ENCODE peak calls at places on chromosomes 7 and 10, in five cellular contexts. U is AG04450, W is WTC11, D is hepatocyte, O is astrocyte. S is an unnamed sample.

GRCh38 chr10:3781458-3782098 is 3.4 kb downstream of the KLF6 start:
- DNase-seq in O (peak), D (no peak), W (peak), U (no peak), S (no peak)

GRCh38 chr7:102272917-102273748 is 13.5 kb upstream of the SH2B2 start:
- DNase-seq in W (no peak), D (no peak), O (no peak), U (no peak), S (no peak)

GRCh38 chr10:75899816-75900357 is 468.5 kb downstream of the LRMDA start:
- DNase-seq in O (no peak), D (no peak), U (no peak), W (no peak), S (no peak)

GRCh38 chr7:20350518-20350951 is 19.8 kb downstream of the ITGB8 start:
- DNase-seq in D (peak), W (no peak), O (peak), U (no peak), S (no peak)

GRCh38 chr10:69446229-69446628 is 5.0 kb upstream of the TSPAN15 start:
- DNase-seq in W (no peak), O (no peak), D (no peak), U (no peak), S (no peak)

GRCh38 chr10:95281206-95281605 is 9.6 kb downstream of the PDLIM1 start:
- DNase-seq in O (no peak), D (no peak), U (no peak), W (no peak), S (no peak)

GRCh38 chr10:51109821-51110533 is 35.7 kb downstream of the PRKG1 start:
- DNase-seq in D (no peak), U (peak), W (no peak), O (peak), S (no peak)

GRCh38 chr7:32318300-32319018 is 171.7 kb downstream of the LSM5 start:
- DNase-seq in O (no peak), W (peak), U (no peak), D (no peak), S (no peak)

GRCh38 chr10:97991875-97992274 is 38.5 kb downstream of the CRTAC1 start:
- DNase-seq in D (peak), O (peak), U (no peak), W (peak), S (no peak)

GRCh38 chr10:61765176-61766087 is 102.7 kb downstream of the CABCOCO1 start:
- DNase-seq in D (no peak), U (no peak), O (no peak), W (no peak), S (no peak)

GRCh38 chr10:4998671-4999070 is 5.0 kb downstream of the AKR1C2 start:
- DNase-seq in W (no peak), O (no peak), D (no peak), U (no peak), S (no peak)

GRCh38 chr7:7641129-7641663 is 644 bp downstream of the UMAD1 start:
- DNase-seq in O (no peak), D (peak), W (peak), U (no peak), S (no peak)

GRCh38 chr10:106133451-106133850 is 1031.1 kb downstream of the SORCS1 start:
- DNase-seq in O (no peak), U (no peak), D (no peak), W (no peak), S (no peak)

GRCh38 chr10:52570490-52570889 is 202.1 kb downstream of the MBL2 start:
- DNase-seq in O (no peak), W (no peak), D (no peak), U (no peak), S (no peak)

GRCh38 chr10:73816917-73817729 is 5.7 kb upstream of the NDST2 start:
- DNase-seq in U (no peak), W (no peak), D (no peak), O (peak), S (no peak)

GRCh38 chr10:73814276-73814895 is 3.0 kb upstream of the NDST2 start:
- DNase-seq in U (no peak), O (no peak), D (no peak), W (no peak), S (no peak)

GRCh38 chr10:73813333-73813732 is 1.9 kb upstream of the NDST2 start:
- DNase-seq in D (no peak), W (no peak), O (no peak), U (no peak), S (no peak)

GRCh38 chr10:73815719-73816030 is 4.3 kb upstream of the NDST2 start:
- DNase-seq in O (no peak), U (no peak), D (no peak), W (no peak), S (no peak)

DNA sequence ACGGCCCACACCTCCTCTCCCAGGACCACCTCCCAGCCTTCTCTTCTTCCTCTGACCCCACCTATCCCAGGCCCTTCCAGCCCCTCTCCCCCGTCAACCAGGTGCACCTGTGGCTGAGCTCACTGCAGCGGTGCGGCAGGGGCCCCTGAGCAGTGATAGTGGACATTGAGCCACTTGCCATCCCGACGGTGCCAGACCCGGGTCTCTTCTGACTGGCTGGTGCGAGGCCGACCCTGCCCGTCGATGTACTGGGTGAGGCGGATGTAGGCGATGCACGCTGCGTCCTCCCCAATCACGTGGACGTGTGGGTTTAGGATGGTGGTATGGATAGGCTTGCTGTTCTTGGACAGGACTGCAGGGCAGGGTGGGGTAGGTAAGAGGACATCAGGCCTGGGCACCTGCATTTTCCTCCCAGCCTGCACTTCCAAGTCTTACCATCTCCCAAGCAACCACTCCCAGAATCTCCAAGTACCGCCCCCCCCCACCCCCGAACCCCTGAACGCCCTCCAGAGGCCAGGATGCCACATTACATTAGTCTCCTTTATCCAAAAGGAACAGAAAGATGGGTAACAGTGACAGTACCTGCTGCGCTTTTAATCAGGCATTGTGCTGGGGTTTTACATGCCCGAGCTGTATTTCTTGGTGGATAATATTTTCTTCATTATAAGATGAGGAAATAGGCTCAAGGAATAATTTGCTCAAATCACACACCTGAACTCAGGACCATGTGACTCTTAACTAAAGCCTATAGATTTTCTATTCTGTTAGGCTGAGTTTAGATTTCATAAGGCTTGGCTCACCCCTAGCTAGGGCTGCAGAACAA is 3.7 kb upstream of the NDST2 start:
- DNase-seq in W (peak), U (no peak), O (no peak), D (no peak), S (no peak)
- TF ChIP-seq CTCF in W (peak), U (no peak), O (no peak), D (peak), S (no peak)

GRCh38 chr7:141275350-141275749 is 201.5 kb downstream of the TMEM178B start:
- DNase-seq in O (no peak), W (peak), U (no peak), D (no peak), S (no peak)
- TF ChIP-seq CTCF in O (no peak), W (no peak), U (no peak), D (no peak), S (no peak)

GRCh38 chr10:27504007-27504890 is at the start of gene RAB18:
- DNase-seq in D (peak), U (peak), O (peak), W (peak), S (peak)
- TF ChIP-seq CTCF in D (no peak), U (no peak), O (no peak), W (no peak), S (no peak)

GRCh38 chr7:74175270-74175803 is 1.2 kb downstream of the EIF4H start:
- DNase-seq in W (no peak), O (no peak), U (no peak), D (no peak), S (no peak)
- TF ChIP-seq CTCF in W (no peak), O (no peak), U (no peak), D (no peak), S (no peak)

GRCh38 chr7:36469236-36469635 is 79.6 kb downstream of the ANLN start:
- DNase-seq in O (peak), U (no peak), D (no peak), W (no peak), S (no peak)

GRCh38 chr7:36474283-36475010 is 84.8 kb downstream of the ANLN start:
- DNase-seq in O (peak), D (no peak), W (no peak), U (no peak), S (no peak)

GRCh38 chr7:36475011-36475342 is 85.3 kb downstream of the ANLN start:
- DNase-seq in U (no peak), W (no peak), D (no peak), O (no peak), S (no peak)

GRCh38 chr7:36473454-36474282 is 84.0 kb downstream of the ANLN start:
- DNase-seq in D (peak), O (peak), W (peak), U (no peak), S (no peak)

GRCh38 chr7:36472141-36472729 is 82.6 kb downstream of the ANLN start:
- DNase-seq in U (no peak), O (no peak), D (no peak), W (no peak), S (no peak)
- TF ChIP-seq CTCF in U (no peak), O (no peak), D (no peak), W (no peak), S (no peak)

DNA sequence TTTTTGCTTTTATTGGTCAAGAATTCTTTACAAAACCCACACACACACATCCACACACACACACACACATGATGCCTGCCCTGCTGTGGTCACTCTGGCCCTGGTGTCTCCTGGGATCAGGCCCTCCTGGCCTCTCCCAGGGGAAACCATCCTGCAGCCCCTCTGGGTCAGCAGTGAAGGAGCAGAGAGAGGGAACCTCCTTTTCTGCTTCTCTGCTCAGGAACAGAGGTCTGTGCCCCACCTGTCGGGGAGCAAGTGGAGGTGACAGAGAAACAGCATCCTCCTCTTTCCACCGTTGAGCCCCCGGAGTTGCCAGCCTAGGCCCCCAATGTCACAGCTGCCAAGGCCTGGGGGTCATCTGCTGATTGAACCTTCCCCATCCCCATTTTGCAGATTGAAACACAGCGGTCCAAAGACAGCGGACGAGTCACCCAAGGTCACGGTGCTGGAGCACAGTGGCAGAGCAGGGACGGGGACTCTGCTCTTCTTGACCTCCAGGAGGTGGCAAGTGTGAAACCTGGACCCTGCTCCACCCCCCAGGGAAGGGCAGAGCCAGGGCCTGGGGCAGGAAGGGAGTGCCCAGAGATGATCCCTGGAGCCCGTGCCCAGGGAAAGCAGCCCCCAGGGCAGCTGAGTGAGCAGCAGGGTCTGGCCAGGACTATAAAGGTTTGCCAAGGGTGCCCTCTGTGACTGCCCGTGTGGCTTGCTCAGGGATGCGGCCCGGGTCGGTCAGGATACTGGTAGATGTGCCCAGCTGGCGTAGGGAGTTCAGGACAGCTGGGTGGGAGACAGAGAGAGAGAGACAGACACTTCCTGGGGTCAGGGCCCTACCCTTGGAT is 15.0 kb upstream of the TBL2 start:
- DNase-seq in D (no peak), W (no peak), O (no peak), U (no peak), S (no peak)
- TF ChIP-seq CTCF in D (no peak), W (no peak), O (no peak), U (no peak), S (no peak)

DNA sequence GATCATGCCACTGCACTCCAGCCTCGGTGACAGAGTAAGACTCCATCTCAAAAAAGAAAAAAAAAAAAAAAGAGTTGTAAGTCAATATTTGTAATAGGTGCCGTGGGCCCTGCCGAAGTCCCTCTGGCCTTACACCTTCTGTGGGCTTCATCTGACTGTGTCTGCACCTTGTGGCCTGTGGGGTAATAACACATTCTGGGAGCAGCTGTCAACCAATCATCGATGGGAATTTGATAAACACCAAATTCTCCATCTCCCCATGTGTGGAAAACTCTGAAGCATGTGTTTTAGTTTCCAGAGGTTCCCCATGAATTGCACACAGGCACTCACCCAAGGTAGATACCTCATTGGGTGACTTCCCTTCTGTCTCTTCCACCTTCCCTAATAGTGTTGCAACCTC is 10.8 kb downstream of the ZNF394 start:
- DNase-seq in W (no peak), O (no peak), D (no peak), U (no peak), S (no peak)
- TF ChIP-seq CTCF in W (no peak), O (no peak), D (no peak), U (no peak), S (no peak)

GRCh38 chr10:124294811-124295770 is 123.6 kb downstream of the OAT start:
- DNase-seq in D (no peak), W (no peak), O (no peak), U (no peak), S (no peak)

GRCh38 chr10:124293641-124294449 is 124.9 kb downstream of the OAT start:
- DNase-seq in W (no peak), O (no peak), D (no peak), U (no peak), S (no peak)

GRCh38 chr10:124298891-124299290 is 119.8 kb downstream of the OAT start:
- DNase-seq in O (no peak), U (no peak), D (no peak), W (no peak), S (peak)

GRCh38 chr10:124296813-124297788 is 121.6 kb downstream of the OAT start:
- DNase-seq in U (no peak), O (no peak), W (no peak), D (no peak), S (no peak)

DNA sequence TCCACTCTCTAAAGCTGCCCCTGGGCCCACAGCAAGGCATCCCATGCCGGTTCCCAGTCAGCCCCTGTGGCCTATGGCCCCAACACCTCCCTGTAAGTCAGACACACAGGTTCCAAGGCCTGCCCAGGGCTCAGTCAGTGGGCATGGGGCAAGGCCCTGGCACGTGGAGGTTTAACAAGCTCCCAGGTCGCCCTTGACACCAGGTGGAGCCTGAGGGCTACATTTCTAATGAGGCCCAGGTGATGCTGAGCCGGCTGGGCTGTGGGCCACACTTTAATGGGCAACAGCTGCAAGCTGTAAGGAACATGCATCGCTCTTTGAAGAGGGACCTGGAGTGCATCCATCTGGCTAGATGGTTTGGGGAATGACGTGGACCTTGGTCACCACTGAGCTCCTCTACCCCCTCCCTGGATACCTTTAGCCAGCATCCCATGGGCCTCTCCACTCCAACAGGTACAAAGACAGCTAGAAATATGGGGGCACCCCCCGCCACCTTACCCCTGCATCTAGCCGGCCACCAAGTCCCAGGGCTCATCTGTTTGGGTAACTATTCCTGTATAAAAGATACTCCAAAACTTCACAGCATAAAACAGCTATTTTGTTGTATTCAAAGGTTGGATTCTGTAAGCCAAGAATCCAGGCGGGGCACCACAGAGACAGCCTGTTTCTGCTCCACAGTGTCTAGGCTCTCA is 122.5 kb downstream of the OAT start:
- DNase-seq in W (peak), D (peak), U (no peak), O (peak), S (no peak)
- TF ChIP-seq CTCF in W (no peak), D (no peak), U (no peak), O (no peak), S (no peak)

GRCh38 chr7:92609921-92610518 is 19.8 kb upstream of the FAM133B start:
- DNase-seq in W (no peak), U (no peak), O (no peak), D (no peak), S (no peak)
- TF ChIP-seq CTCF in W (no peak), U (peak), O (peak), D (peak), S (no peak)

S was measured in activated B cell treated with CpG ODN at 0.5 μM for 24 hours.